ENCODE peak calls at places on chromosomes 16 and 17, in ten cellular contexts. One of them, this sample, is unnamed.

GRCh38 chr16:12170103-12171025 is 193.8 kb downstream of the SNX29 start:
- DNase-seq in stomach: no peak
- DNase-seq in mucosa of descending colon: no peak
- DNase-seq in choroid plexus epithelial cell: no peak
- DNase-seq in CD8-positive, alpha-beta T cell: no peak
- DNase-seq in endothelial cell of umbilical vein: no peak
- DNase-seq in fibroblast of mammary gland: peak; percentile 55
- DNase-seq in ovary: no peak
- DNase-seq in HepG2: no peak
- DNase-seq in fibroblast of pulmonary artery: peak; percentile 44
- DNase-seq in this sample: no peak

GRCh38 chr17:45992904-45993303 is 6.1 kb upstream of the STH start:
- DNase-seq in stomach: no peak
- DNase-seq in mucosa of descending colon: no peak
- DNase-seq in choroid plexus epithelial cell: no peak
- DNase-seq in CD8-positive, alpha-beta T cell: no peak
- DNase-seq in endothelial cell of umbilical vein: no peak
- DNase-seq in fibroblast of mammary gland: no peak
- DNase-seq in ovary: no peak
- DNase-seq in HepG2: no peak
- DNase-seq in fibroblast of pulmonary artery: no peak
- DNase-seq in this sample: no peak

GRCh38 chr17:10141436-10141835 is 57.0 kb downstream of the GAS7 start:
- DNase-seq in stomach: no peak
- DNase-seq in mucosa of descending colon: no peak
- DNase-seq in choroid plexus epithelial cell: no peak
- DNase-seq in CD8-positive, alpha-beta T cell: no peak
- DNase-seq in endothelial cell of umbilical vein: no peak
- DNase-seq in fibroblast of mammary gland: no peak
- DNase-seq in ovary: no peak
- DNase-seq in HepG2: no peak
- DNase-seq in fibroblast of pulmonary artery: no peak
- DNase-seq in this sample: no peak

GRCh38 chr17:37098910-37099664 is 150.3 kb downstream of the AATF start:
- DNase-seq in stomach: no peak
- DNase-seq in mucosa of descending colon: no peak
- DNase-seq in choroid plexus epithelial cell: peak; percentile 31
- DNase-seq in CD8-positive, alpha-beta T cell: no peak
- DNase-seq in endothelial cell of umbilical vein: no peak
- DNase-seq in fibroblast of mammary gland: no peak
- DNase-seq in ovary: no peak
- DNase-seq in HepG2: no peak
- DNase-seq in fibroblast of pulmonary artery: no peak
- DNase-seq in this sample: peak; percentile 70

GRCh38 chr17:15298176-15298575 is 33.0 kb upstream of the PMP22 start:
- DNase-seq in stomach: no peak
- DNase-seq in mucosa of descending colon: no peak
- DNase-seq in choroid plexus epithelial cell: peak; percentile 65
- DNase-seq in CD8-positive, alpha-beta T cell: no peak
- DNase-seq in endothelial cell of umbilical vein: no peak
- DNase-seq in fibroblast of mammary gland: peak; percentile 74
- DNase-seq in ovary: no peak
- DNase-seq in HepG2: no peak
- DNase-seq in fibroblast of pulmonary artery: peak; percentile 39
- DNase-seq in this sample: peak; percentile 8

GRCh38 chr16:1019234-1019933 is 37.8 kb downstream of the SOX8 start:
- DNase-seq in stomach: no peak
- DNase-seq in mucosa of descending colon: no peak
- DNase-seq in choroid plexus epithelial cell: peak; percentile 48
- DNase-seq in CD8-positive, alpha-beta T cell: no peak
- DNase-seq in endothelial cell of umbilical vein: no peak
- DNase-seq in fibroblast of mammary gland: peak; percentile 3
- DNase-seq in ovary: no peak
- DNase-seq in HepG2: no peak
- DNase-seq in fibroblast of pulmonary artery: peak; percentile 58
- DNase-seq in this sample: no peak

GRCh38 chr17:19304209-19304608 is 58.3 kb downstream of the B9D1 start:
- DNase-seq in stomach: peak; percentile 53
- DNase-seq in mucosa of descending colon: peak; percentile 60
- DNase-seq in choroid plexus epithelial cell: peak; percentile 68
- DNase-seq in CD8-positive, alpha-beta T cell: no peak
- DNase-seq in endothelial cell of umbilical vein: peak; percentile 74
- DNase-seq in fibroblast of mammary gland: peak; percentile 73
- DNase-seq in ovary: no peak
- DNase-seq in HepG2: peak; percentile 37
- DNase-seq in fibroblast of pulmonary artery: peak; percentile 60
- DNase-seq in this sample: peak; percentile 26

GRCh38 chr17:81526662-81527571 is 1.3 kb upstream of the FSCN2 start:
- DNase-seq in stomach: no peak
- DNase-seq in mucosa of descending colon: no peak
- DNase-seq in choroid plexus epithelial cell: no peak
- DNase-seq in CD8-positive, alpha-beta T cell: no peak
- DNase-seq in endothelial cell of umbilical vein: no peak
- DNase-seq in fibroblast of mammary gland: no peak
- DNase-seq in ovary: no peak
- DNase-seq in HepG2: no peak
- DNase-seq in fibroblast of pulmonary artery: no peak
- DNase-seq in this sample: no peak

GRCh38 chr16:12225282-12225681 is 248.7 kb downstream of the SNX29 start:
- DNase-seq in stomach: no peak
- DNase-seq in mucosa of descending colon: no peak
- DNase-seq in choroid plexus epithelial cell: no peak
- DNase-seq in CD8-positive, alpha-beta T cell: no peak
- DNase-seq in endothelial cell of umbilical vein: no peak
- DNase-seq in fibroblast of mammary gland: no peak
- DNase-seq in ovary: no peak
- DNase-seq in HepG2: no peak
- DNase-seq in fibroblast of pulmonary artery: no peak
- DNase-seq in this sample: no peak

GRCh38 chr17:31389673-31390381 is 1.6 kb upstream of the RAB11FIP4 start:
- DNase-seq in stomach: peak; percentile 21
- DNase-seq in mucosa of descending colon: no peak
- DNase-seq in choroid plexus epithelial cell: no peak
- DNase-seq in CD8-positive, alpha-beta T cell: no peak
- DNase-seq in endothelial cell of umbilical vein: no peak
- DNase-seq in fibroblast of mammary gland: no peak
- DNase-seq in ovary: no peak
- DNase-seq in HepG2: no peak
- DNase-seq in fibroblast of pulmonary artery: no peak
- DNase-seq in this sample: no peak

GRCh38 chr16:80527297-80527696 is 13.5 kb upstream of the DYNLRB2 start:
- DNase-seq in stomach: no peak
- DNase-seq in mucosa of descending colon: peak; percentile 36
- DNase-seq in choroid plexus epithelial cell: peak; percentile 54
- DNase-seq in CD8-positive, alpha-beta T cell: no peak
- DNase-seq in endothelial cell of umbilical vein: peak; percentile 57
- DNase-seq in fibroblast of mammary gland: peak; percentile 26
- DNase-seq in ovary: no peak
- DNase-seq in HepG2: peak; percentile 15
- DNase-seq in fibroblast of pulmonary artery: peak; percentile 39
- DNase-seq in this sample: peak; percentile 56

GRCh38 chr17:76550712-76551615 is 11.1 kb downstream of the PRCD start:
- DNase-seq in stomach: no peak
- DNase-seq in mucosa of descending colon: no peak
- DNase-seq in choroid plexus epithelial cell: peak; percentile 81
- DNase-seq in CD8-positive, alpha-beta T cell: no peak
- DNase-seq in endothelial cell of umbilical vein: peak; percentile 25
- DNase-seq in fibroblast of mammary gland: peak; percentile 60
- DNase-seq in ovary: no peak
- DNase-seq in HepG2: peak; percentile 87
- DNase-seq in fibroblast of pulmonary artery: peak; percentile 84
- DNase-seq in this sample: peak; percentile 95

DNA sequence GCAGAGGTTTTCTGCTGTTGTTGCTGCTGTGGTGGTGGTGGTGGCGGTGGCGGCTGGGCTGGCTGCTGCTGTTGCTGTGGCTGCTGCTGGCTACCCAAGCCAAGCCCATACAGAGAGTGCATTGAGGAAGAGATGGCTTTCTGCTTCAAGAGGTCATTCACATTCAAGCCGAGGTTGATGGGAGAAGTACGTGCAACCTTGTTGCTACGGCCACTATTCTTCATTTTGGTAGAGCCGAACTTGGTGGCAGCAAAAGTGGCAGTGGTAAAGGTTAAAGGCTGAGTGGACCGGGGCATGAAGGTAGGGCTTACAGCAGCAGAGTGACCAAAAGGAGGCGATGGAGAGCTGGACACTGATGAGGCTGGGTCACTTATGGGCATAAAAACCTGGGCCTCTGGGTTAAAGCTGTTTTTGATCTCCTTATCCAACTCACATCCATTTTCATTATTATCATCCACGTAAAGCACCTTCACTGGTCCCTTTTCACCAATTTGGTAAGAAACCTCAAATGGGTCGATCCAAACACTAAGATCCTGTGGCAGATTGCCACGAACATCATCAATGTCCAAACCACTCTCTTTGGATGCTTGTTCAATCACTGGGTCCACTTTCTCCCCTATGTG is 2.8 kb downstream of the TOB1 start:
- DNase-seq in stomach: peak; percentile 59
- DNase-seq in mucosa of descending colon: no peak
- DNase-seq in choroid plexus epithelial cell: peak; percentile 64
- DNase-seq in CD8-positive, alpha-beta T cell: no peak
- DNase-seq in endothelial cell of umbilical vein: peak; percentile 28
- DNase-seq in fibroblast of mammary gland: peak; percentile 61
- DNase-seq in ovary: no peak
- DNase-seq in HepG2: peak; percentile 66
- DNase-seq in fibroblast of pulmonary artery: peak; percentile 54
- DNase-seq in this sample: peak; percentile 43
- TF ChIP-seq CTCF in stomach: no peak
- TF ChIP-seq CTCF in mucosa of descending colon: peak; percentile 12
- TF ChIP-seq CTCF in choroid plexus epithelial cell: peak; percentile 79
- TF ChIP-seq CTCF in CD8-positive, alpha-beta T cell: no peak
- TF ChIP-seq CTCF in endothelial cell of umbilical vein: peak; percentile 68
- TF ChIP-seq CTCF in fibroblast of mammary gland: peak; percentile 77
- TF ChIP-seq CTCF in ovary: no peak
- TF ChIP-seq CTCF in HepG2: peak; percentile 86
- TF ChIP-seq CTCF in fibroblast of pulmonary artery: peak; percentile 69
- TF ChIP-seq CTCF in this sample: peak; percentile 57

GRCh38 chr17:20852541-20853370 is 190.1 kb downstream of the USP22 start:
- DNase-seq in stomach: no peak
- DNase-seq in mucosa of descending colon: no peak
- DNase-seq in choroid plexus epithelial cell: peak; percentile 2
- DNase-seq in CD8-positive, alpha-beta T cell: no peak
- DNase-seq in endothelial cell of umbilical vein: no peak
- DNase-seq in fibroblast of mammary gland: no peak
- DNase-seq in ovary: peak; percentile 25
- DNase-seq in HepG2: no peak
- DNase-seq in fibroblast of pulmonary artery: no peak
- DNase-seq in this sample: peak; percentile 46
- H3K4me3 ChIP-seq in stomach: peak overlapping the region; percentile 13
- H3K4me3 ChIP-seq in mucosa of descending colon: no peak overlapping the region
- H3K4me3 ChIP-seq in choroid plexus epithelial cell: peak overlapping the region; percentile 26
- H3K4me3 ChIP-seq in CD8-positive, alpha-beta T cell: peak overlapping the region; percentile 37
- H3K4me3 ChIP-seq in endothelial cell of umbilical vein: no peak overlapping the region
- H3K4me3 ChIP-seq in fibroblast of mammary gland: no peak overlapping the region
- H3K4me3 ChIP-seq in ovary: peak overlapping the region; percentile 27
- H3K4me3 ChIP-seq in HepG2: no peak overlapping the region
- H3K4me3 ChIP-seq in fibroblast of pulmonary artery: no peak overlapping the region
- H3K4me3 ChIP-seq in this sample: peak overlapping the region; percentile 33

GRCh38 chr16:46859719-46860152 is 24.4 kb upstream of the GPT2 start:
- DNase-seq in stomach: peak; percentile 56
- DNase-seq in mucosa of descending colon: no peak
- DNase-seq in choroid plexus epithelial cell: peak; percentile 76
- DNase-seq in CD8-positive, alpha-beta T cell: no peak
- DNase-seq in endothelial cell of umbilical vein: peak; percentile 73
- DNase-seq in fibroblast of mammary gland: peak; percentile 94
- DNase-seq in ovary: no peak
- DNase-seq in HepG2: peak; percentile 82
- DNase-seq in fibroblast of pulmonary artery: peak; percentile 85
- DNase-seq in this sample: peak; percentile 93

GRCh38 chr16:46855389-46855788 is 24.4 kb upstream of the C16orf87 start:
- DNase-seq in stomach: no peak
- DNase-seq in mucosa of descending colon: no peak
- DNase-seq in choroid plexus epithelial cell: no peak
- DNase-seq in CD8-positive, alpha-beta T cell: no peak
- DNase-seq in endothelial cell of umbilical vein: no peak
- DNase-seq in fibroblast of mammary gland: no peak
- DNase-seq in ovary: no peak
- DNase-seq in HepG2: peak; percentile 71
- DNase-seq in fibroblast of pulmonary artery: no peak
- DNase-seq in this sample: no peak

GRCh38 chr16:46858151-46858550 is 26.0 kb upstream of the GPT2 start:
- DNase-seq in stomach: no peak
- DNase-seq in mucosa of descending colon: no peak
- DNase-seq in choroid plexus epithelial cell: no peak
- DNase-seq in CD8-positive, alpha-beta T cell: no peak
- DNase-seq in endothelial cell of umbilical vein: no peak
- DNase-seq in fibroblast of mammary gland: no peak
- DNase-seq in ovary: no peak
- DNase-seq in HepG2: no peak
- DNase-seq in fibroblast of pulmonary artery: no peak
- DNase-seq in this sample: no peak

GRCh38 chr16:46854846-46855245 is 23.9 kb upstream of the C16orf87 start:
- DNase-seq in stomach: no peak
- DNase-seq in mucosa of descending colon: no peak
- DNase-seq in choroid plexus epithelial cell: no peak
- DNase-seq in CD8-positive, alpha-beta T cell: no peak
- DNase-seq in endothelial cell of umbilical vein: no peak
- DNase-seq in fibroblast of mammary gland: no peak
- DNase-seq in ovary: no peak
- DNase-seq in HepG2: no peak
- DNase-seq in fibroblast of pulmonary artery: no peak
- DNase-seq in this sample: no peak

GRCh38 chr16:46857261-46857962 is 26.4 kb upstream of the C16orf87 start:
- DNase-seq in stomach: no peak
- DNase-seq in mucosa of descending colon: no peak
- DNase-seq in choroid plexus epithelial cell: peak; percentile 62
- DNase-seq in CD8-positive, alpha-beta T cell: no peak
- DNase-seq in endothelial cell of umbilical vein: peak; percentile 39
- DNase-seq in fibroblast of mammary gland: peak; percentile 73
- DNase-seq in ovary: no peak
- DNase-seq in HepG2: peak; percentile 65
- DNase-seq in fibroblast of pulmonary artery: peak; percentile 63
- DNase-seq in this sample: peak; percentile 57
- TF ChIP-seq CTCF in stomach: no peak
- TF ChIP-seq CTCF in mucosa of descending colon: no peak
- TF ChIP-seq CTCF in choroid plexus epithelial cell: peak; percentile 63
- TF ChIP-seq CTCF in CD8-positive, alpha-beta T cell: peak; percentile 31
- TF ChIP-seq CTCF in endothelial cell of umbilical vein: peak; percentile 27
- TF ChIP-seq CTCF in fibroblast of mammary gland: peak; percentile 52
- TF ChIP-seq CTCF in ovary: no peak
- TF ChIP-seq CTCF in HepG2: peak; percentile 49
- TF ChIP-seq CTCF in fibroblast of pulmonary artery: peak; percentile 54
- TF ChIP-seq CTCF in this sample: peak; percentile 42

DNA sequence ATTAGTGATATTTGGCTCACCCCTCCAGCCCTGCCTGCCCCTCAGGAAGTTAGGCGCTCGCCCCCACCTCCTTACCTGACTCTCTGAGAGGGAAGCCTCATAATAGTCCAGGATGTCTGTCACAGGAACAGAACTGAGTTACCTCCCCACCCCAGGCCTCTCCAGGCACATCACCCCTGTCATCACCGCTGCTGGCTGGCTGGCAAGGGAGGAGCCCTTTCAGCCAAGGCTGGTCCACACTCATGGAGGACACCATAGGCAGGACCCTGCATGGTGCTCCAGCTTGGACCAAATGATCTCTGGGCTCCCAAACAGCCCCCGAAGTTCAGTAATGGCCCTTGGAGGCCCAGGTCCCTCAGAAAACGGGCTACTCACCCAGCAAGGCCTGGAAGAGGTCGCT is 1.5 kb downstream of the DLG4 start:
- DNase-seq in stomach: no peak
- DNase-seq in mucosa of descending colon: no peak
- DNase-seq in choroid plexus epithelial cell: no peak
- DNase-seq in CD8-positive, alpha-beta T cell: no peak
- DNase-seq in endothelial cell of umbilical vein: no peak
- DNase-seq in fibroblast of mammary gland: no peak
- DNase-seq in ovary: no peak
- DNase-seq in HepG2: no peak
- DNase-seq in fibroblast of pulmonary artery: no peak
- DNase-seq in this sample: no peak
- H3K4me3 ChIP-seq in stomach: peak overlapping the region; percentile 60
- H3K4me3 ChIP-seq in mucosa of descending colon: no peak overlapping the region
- H3K4me3 ChIP-seq in choroid plexus epithelial cell: no peak overlapping the region
- H3K4me3 ChIP-seq in CD8-positive, alpha-beta T cell: peak overlapping the region; percentile 22
- H3K4me3 ChIP-seq in endothelial cell of umbilical vein: no peak overlapping the region
- H3K4me3 ChIP-seq in fibroblast of mammary gland: no peak overlapping the region
- H3K4me3 ChIP-seq in ovary: no peak overlapping the region
- H3K4me3 ChIP-seq in HepG2: no peak overlapping the region
- H3K4me3 ChIP-seq in fibroblast of pulmonary artery: peak overlapping the region; percentile 80
- H3K4me3 ChIP-seq in this sample: peak overlapping the region; percentile 42